ENCODE peak calls at places on chromosome X, in ten cellular contexts. I is H1, Z is H9, D is breast epithelium, A is hepatocyte, Y is GM13977, H is endothelial cell, Q is BE2C, E is fibroblast of the aortic adventitia, L is WTC11. N is an unnamed sample.

GRCh38 chrX:154348646-154349358 is 25.6 kb downstream of the FLNA start:
- DNase-seq in Z (no peak), I (no peak), H (no peak), Y (no peak), A (no peak), E (no peak), D (no peak), Q (no peak), L (no peak), N (no peak)

GRCh38 chrX:111124418-111124817 is 28.4 kb downstream of the PAK3 start:
- DNase-seq in E (no peak), Y (no peak), Q (no peak), L (no peak), Z (no peak), I (no peak), A (no peak), D (no peak), H (no peak), N (no peak)

GRCh38 chrX:16250296-16250695 is 83.0 kb downstream of the MAGEB17 start:
- DNase-seq in Z (no peak), A (no peak), E (no peak), L (no peak), Q (no peak), I (no peak), D (no peak), Y (no peak), H (no peak), N (no peak)

GRCh38 chrX:144275403-144275802 is 391.5 kb downstream of the UBE2NL start:
- DNase-seq in L (no peak), I (no peak), Y (no peak), Z (no peak), D (no peak), A (peak), E (no peak), Q (no peak), H (no peak), N (no peak)

GRCh38 chrX:30309139-30309571 is at the start of gene NR0B1:
- DNase-seq in Q (peak), Y (peak), D (no peak), A (peak), E (no peak), Z (peak), L (peak), I (no peak), H (peak), N (no peak)

GRCh38 chrX:41720125-41720780 is 3.7 kb upstream of the GPR82 start:
- DNase-seq in Y (peak), Z (no peak), L (no peak), D (no peak), A (no peak), E (peak), H (no peak), I (no peak), Q (no peak), N (no peak)

GRCh38 chrX:40031861-40032422 is 65.8 kb downstream of the BCOR start:
- DNase-seq in Y (no peak), D (no peak), E (no peak), Q (no peak), I (no peak), Z (no peak), A (no peak), H (no peak), L (no peak), N (no peak)

GRCh38 chrX:67545772-67546495 is 2.1 kb downstream of the AR start:
- DNase-seq in D (no peak), E (peak), Y (no peak), A (peak), Q (no peak), L (peak), Z (peak), I (no peak), H (peak), N (no peak)

GRCh38 chrX:109352121-109352556 is 129.7 kb downstream of the GUCY2F start:
- DNase-seq in E (peak), I (no peak), Y (no peak), Q (no peak), Z (no peak), D (no peak), A (peak), H (no peak), L (no peak), N (peak)

GRCh38 chrX:101691823-101692222 is 32.2 kb upstream of the ARMCX2 start:
- DNase-seq in A (no peak), Z (no peak), E (no peak), D (no peak), I (no peak), L (no peak), Q (no peak), Y (no peak), H (no peak), N (no peak)

GRCh38 chrX:42020225-42020624 is 96.9 kb upstream of the CASK start:
- DNase-seq in Q (no peak), I (no peak), E (no peak), Z (no peak), L (no peak), D (no peak), Y (no peak), H (no peak), A (no peak), N (no peak)

GRCh38 chrX:70254063-70254400 is 6.0 kb downstream of the P2RY4 start:
- DNase-seq in I (no peak), H (no peak), Y (no peak), Z (no peak), E (no peak), Q (no peak), L (no peak), A (no peak), D (no peak), N (no peak)

GRCh38 chrX:47191331-47191730 is 2.3 kb upstream of the UBA1 start:
- DNase-seq in A (peak), Y (no peak), I (no peak), L (peak), E (no peak), D (no peak), H (peak), Q (no peak), Z (no peak), N (no peak)

GRCh38 chrX:40064055-40064597 is 33.6 kb downstream of the BCOR start:
- DNase-seq in L (no peak), Q (no peak), I (no peak), H (no peak), E (no peak), Z (peak), A (no peak), D (no peak), Y (no peak), N (no peak)

GRCh38 chrX:18964880-18965279 is 19.0 kb downstream of the PHKA2 start:
- DNase-seq in D (no peak), Y (no peak), I (no peak), H (no peak), Q (no peak), E (peak), Z (no peak), A (no peak), L (no peak), N (no peak)

GRCh38 chrX:435536-436122 is 48.9 kb upstream of the PPP2R3B start:
- DNase-seq in Z (no peak), Y (no peak), D (peak), Q (no peak), E (no peak), L (no peak), A (no peak), I (no peak), H (no peak), N (no peak)

GRCh38 chrX:4841216-4841745 is 1127.8 kb upstream of the PRKX start:
- DNase-seq in E (no peak), Q (no peak), Z (no peak), I (no peak), L (no peak), D (no peak), H (no peak), A (peak), Y (no peak), N (no peak)

GRCh38 chrX:72003811-72004750 is 93.4 kb downstream of the NHSL2 start:
- DNase-seq in H (peak), D (no peak), Z (peak), A (peak), Y (no peak), Q (peak), L (peak), I (peak), E (peak), N (no peak)

GRCh38 chrX:48683411-48683982 is at the start of gene WAS:
- DNase-seq in H (no peak), A (no peak), Y (peak), D (no peak), L (no peak), Q (no peak), I (no peak), E (no peak), Z (no peak), N (no peak)

GRCh38 chrX:39762266-39762841 is 335.4 kb downstream of the BCOR start:
- DNase-seq in A (peak), I (no peak), Z (no peak), E (peak), H (no peak), Y (no peak), Q (peak), L (no peak), D (no peak), N (no peak)

GRCh38 chrX:154013614-154014360 is 5.9 kb downstream of the IRAK1 start:
- DNase-seq in D (no peak), H (peak), Y (peak), A (peak), Z (peak), I (no peak), E (peak), L (peak), Q (peak), N (no peak)

GRCh38 chrX:100207331-100208024 is 202.6 kb downstream of the PCDH19 start:
- DNase-seq in L (no peak), H (no peak), E (no peak), Y (no peak), Z (no peak), Q (no peak), A (peak), I (no peak), D (no peak), N (no peak)

GRCh38 chrX:10110984-10111363 is 45.8 kb upstream of the CLCN4 start:
- DNase-seq in Q (no peak), L (no peak), Y (peak), Z (no peak), A (no peak), E (no peak), D (no peak), I (no peak), H (no peak), N (no peak)

GRCh38 chrX:128975716-128976115 is 547.6 kb downstream of the SMARCA1 start:
- DNase-seq in Z (peak), L (peak), I (peak), D (no peak), Y (peak), H (peak), A (peak), Q (peak), E (no peak), N (no peak)

GRCh38 chrX:136525738-136526606 is 6.0 kb upstream of the VGLL1 start:
- DNase-seq in L (no peak), Q (peak), A (peak), E (peak), Z (no peak), Y (no peak), I (no peak), D (peak), H (no peak), N (peak)

GRCh38 chrX:29690061-29690460 is 525.3 kb upstream of the MAGEB2 start:
- DNase-seq in L (no peak), A (no peak), I (no peak), H (no peak), Y (no peak), D (no peak), Q (no peak), Z (no peak), E (peak), N (no peak)

GRCh38 chrX:115898382-115899001 is 272.1 kb upstream of the AGTR2 start:
- DNase-seq in Z (peak), I (no peak), Q (peak), E (peak), Y (peak), A (no peak), H (peak), L (no peak), D (peak), N (peak)
- TF ChIP-seq CTCF in Z (peak), I (no peak), Q (peak), E (peak), Y (peak), A (no peak), H (no peak), L (no peak), D (no peak), N (peak)

DNA sequence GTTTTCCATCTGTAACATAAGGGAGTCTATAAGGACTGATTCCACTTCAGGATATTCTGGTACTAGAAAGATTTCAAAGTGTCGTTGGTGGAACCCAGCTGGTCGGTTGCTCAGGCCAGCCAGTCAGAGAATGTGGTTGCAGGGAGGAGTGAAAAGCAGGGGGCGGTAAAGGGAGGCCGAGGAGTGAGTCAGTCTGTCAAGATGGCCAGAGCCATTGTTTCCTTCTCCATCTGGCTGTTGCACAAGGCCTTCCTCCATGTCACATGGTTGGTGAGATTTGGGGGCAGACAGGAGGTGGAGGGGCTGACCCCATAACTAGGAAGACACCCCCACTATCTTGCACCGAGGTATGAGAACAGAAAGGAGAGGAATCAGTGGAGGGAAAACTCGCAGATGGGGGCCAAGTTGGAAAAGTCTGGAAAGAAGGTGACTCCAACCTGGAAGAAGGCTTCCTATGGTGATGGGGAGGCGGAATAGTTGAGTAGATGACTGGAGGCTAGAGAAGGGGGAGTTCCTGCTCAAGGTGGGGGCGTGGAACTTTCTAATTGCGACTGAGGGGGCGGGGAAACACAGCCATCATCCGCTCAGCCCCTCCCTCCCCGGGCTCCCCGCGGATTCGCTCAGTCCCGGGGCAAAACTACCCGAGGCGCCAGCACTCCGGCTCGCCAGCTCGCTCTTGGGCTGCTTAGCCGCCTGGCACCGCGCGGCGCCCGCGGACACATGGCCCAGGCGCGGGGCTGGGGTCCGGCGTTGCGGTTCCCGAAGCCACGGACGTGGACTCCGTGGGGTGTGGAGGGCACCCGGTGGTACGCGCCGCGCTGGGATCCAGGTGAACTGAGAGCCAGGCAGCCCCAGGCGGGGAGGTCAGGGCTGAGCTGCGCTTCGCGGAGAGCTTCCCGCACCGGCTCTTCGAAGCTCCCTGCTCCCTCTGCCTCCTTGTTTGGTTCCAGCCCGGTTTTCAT is 38.5 kb downstream of the STARD8 start:
- DNase-seq in D (no peak), L (peak), Z (peak), Q (peak), E (peak), I (no peak), Y (peak), A (peak), H (peak), N (peak)
- TF ChIP-seq CTCF in D (no peak), L (no peak), Z (peak), Q (peak), E (peak), I (peak), Y (peak), A (peak), H (no peak), N (no peak)

GRCh38 chrX:104913348-104913747 is 307.1 kb downstream of the TEX13A start:
- DNase-seq in L (no peak), H (no peak), Y (no peak), D (no peak), Q (no peak), A (peak), Z (no peak), I (no peak), E (no peak), N (no peak)
- TF ChIP-seq CTCF in L (no peak), H (peak), Y (no peak), D (no peak), Q (no peak), A (peak), Z (peak), I (no peak), E (peak), N (no peak)

GRCh38 chrX:11376163-11376562 is 83.0 kb downstream of the AMELX start:
- DNase-seq in L (no peak), Q (no peak), Y (no peak), E (no peak), Z (no peak), A (no peak), I (no peak), D (no peak), H (no peak), N (no peak)

GRCh38 chrX:11380187-11380586 is 87.0 kb downstream of the AMELX start:
- DNase-seq in Q (no peak), Y (no peak), E (peak), A (no peak), I (no peak), Z (no peak), H (no peak), L (no peak), D (no peak), N (no peak)

GRCh38 chrX:11386001-11386523 is 92.8 kb downstream of the AMELX start:
- DNase-seq in L (no peak), I (no peak), H (no peak), Q (no peak), E (peak), Z (no peak), Y (no peak), A (peak), D (no peak), N (no peak)

GRCh38 chrX:11382935-11383334 is 89.7 kb downstream of the AMELX start:
- DNase-seq in H (no peak), Q (no peak), D (no peak), A (no peak), E (no peak), Z (no peak), I (no peak), L (no peak), Y (no peak), N (no peak)

GRCh38 chrX:11381464-11381863 is 88.3 kb downstream of the AMELX start:
- DNase-seq in L (peak), Z (peak), Q (peak), H (peak), I (no peak), D (no peak), Y (peak), A (peak), E (peak), N (no peak)
- TF ChIP-seq CTCF in L (peak), Z (peak), Q (peak), H (peak), I (no peak), D (peak), Y (peak), A (peak), E (peak), N (peak)

N was measured in lung.